ENCODE peak calls at places on chromosomes 6 and 20, in six cellular contexts. C is right lobe of liver, S is body of pancreas, V is trophoblast cell, L is thyroid gland, T is ovary. G is an unnamed sample. For H3K4me1 and H3K27me3, the result is how much of the 10 kb centered on the place peaks cover.

GRCh38 chr20:34022154-34022842 is 28.6 kb downstream of the RALY start:
- DNase-seq in T (no peak), V (no peak), C (no peak), L (no peak), S (no peak), G (peak)

GRCh38 chr6:108592371-108593337 is 31.9 kb downstream of the FOXO3 start:
- DNase-seq in C (no peak), S (no peak), L (no peak), V (peak), T (peak), G (peak)

GRCh38 chr6:33813960-33814662 is 10.3 kb upstream of the MLN start:
- DNase-seq in C (no peak), S (no peak), T (no peak), V (no peak), L (no peak), G (no peak)

GRCh38 chr20:11845311-11845710 is 72.4 kb upstream of the BTBD3 start:
- DNase-seq in S (no peak), V (no peak), L (no peak), C (no peak), T (no peak), G (no peak)

GRCh38 chr20:49603209-49603627 is 35.3 kb upstream of the PTGIS start:
- DNase-seq in S (peak), V (peak), T (peak), L (no peak), C (peak), G (no peak)

GRCh38 chr6:25477006-25477590 is 174.9 kb upstream of the SCGN start:
- DNase-seq in C (no peak), T (no peak), S (no peak), L (no peak), V (peak), G (no peak)

GRCh38 chr6:163149535-163149848 is 265.0 kb upstream of the QKI start:
- DNase-seq in S (no peak), L (no peak), T (no peak), V (no peak), C (no peak), G (no peak)

GRCh38 chr6:115370202-115370601 is 690.5 kb downstream of the FRK start:
- DNase-seq in S (no peak), V (no peak), L (no peak), T (no peak), C (no peak), G (no peak)

GRCh38 chr6:153096031-153096430 is 35.1 kb downstream of the RGS17 start:
- DNase-seq in V (no peak), L (no peak), S (no peak), C (no peak), T (no peak), G (no peak)

GRCh38 chr6:17218749-17219093 is 62.4 kb upstream of the RBM24 start:
- DNase-seq in S (no peak), C (no peak), L (no peak), T (no peak), V (no peak), G (no peak)

GRCh38 chr6:31116661-31117385 is 2.2 kb downstream of the PSORS1C1 start:
- DNase-seq in V (no peak), T (no peak), L (no peak), C (no peak), S (no peak), G (no peak)

GRCh38 chr6:5135783-5136376 is 50.7 kb downstream of the PPP1R3G start:
- DNase-seq in S (no peak), C (no peak), L (peak), T (peak), V (peak), G (no peak)

GRCh38 chr6:71887006-71887743 is 825 bp downstream of the RIMS1 start:
- DNase-seq in T (no peak), L (peak), C (no peak), V (no peak), S (no peak), G (no peak)

GRCh38 chr6:26485401-26485800 is 14.7 kb upstream of the BTN1A1 start:
- DNase-seq in V (no peak), S (no peak), C (no peak), T (no peak), L (no peak), G (no peak)

GRCh38 chr6:101912266-101912665 is 518.8 kb downstream of the GRIK2 start:
- DNase-seq in C (no peak), L (no peak), V (no peak), S (no peak), T (no peak), G (no peak)

GRCh38 chr6:7071405-7071804 is 36.4 kb upstream of the RREB1 start:
- DNase-seq in C (no peak), T (no peak), S (no peak), V (no peak), L (no peak), G (no peak)

GRCh38 chr20:17833036-17833674 is 133.4 kb downstream of the BANF2 start:
- DNase-seq in V (no peak), S (no peak), C (no peak), T (no peak), L (no peak), G (peak)

GRCh38 chr6:84762941-84763396 is 1.4 kb downstream of the TBX18 start:
- DNase-seq in S (no peak), T (peak), L (no peak), V (no peak), C (no peak), G (no peak)

GRCh38 chr6:84764332-84765049 is at the start of gene TBX18:
- DNase-seq in S (peak), V (peak), C (peak), T (peak), L (peak), G (peak)

GRCh38 chr6:84762220-84762940 is 2.0 kb downstream of the TBX18 start:
- DNase-seq in C (no peak), S (no peak), L (no peak), T (peak), V (no peak), G (no peak)

GRCh38 chr6:84766118-84766683 is 1.8 kb upstream of the TBX18 start:
- DNase-seq in L (no peak), V (no peak), T (no peak), S (no peak), C (no peak), G (no peak)

DNA sequence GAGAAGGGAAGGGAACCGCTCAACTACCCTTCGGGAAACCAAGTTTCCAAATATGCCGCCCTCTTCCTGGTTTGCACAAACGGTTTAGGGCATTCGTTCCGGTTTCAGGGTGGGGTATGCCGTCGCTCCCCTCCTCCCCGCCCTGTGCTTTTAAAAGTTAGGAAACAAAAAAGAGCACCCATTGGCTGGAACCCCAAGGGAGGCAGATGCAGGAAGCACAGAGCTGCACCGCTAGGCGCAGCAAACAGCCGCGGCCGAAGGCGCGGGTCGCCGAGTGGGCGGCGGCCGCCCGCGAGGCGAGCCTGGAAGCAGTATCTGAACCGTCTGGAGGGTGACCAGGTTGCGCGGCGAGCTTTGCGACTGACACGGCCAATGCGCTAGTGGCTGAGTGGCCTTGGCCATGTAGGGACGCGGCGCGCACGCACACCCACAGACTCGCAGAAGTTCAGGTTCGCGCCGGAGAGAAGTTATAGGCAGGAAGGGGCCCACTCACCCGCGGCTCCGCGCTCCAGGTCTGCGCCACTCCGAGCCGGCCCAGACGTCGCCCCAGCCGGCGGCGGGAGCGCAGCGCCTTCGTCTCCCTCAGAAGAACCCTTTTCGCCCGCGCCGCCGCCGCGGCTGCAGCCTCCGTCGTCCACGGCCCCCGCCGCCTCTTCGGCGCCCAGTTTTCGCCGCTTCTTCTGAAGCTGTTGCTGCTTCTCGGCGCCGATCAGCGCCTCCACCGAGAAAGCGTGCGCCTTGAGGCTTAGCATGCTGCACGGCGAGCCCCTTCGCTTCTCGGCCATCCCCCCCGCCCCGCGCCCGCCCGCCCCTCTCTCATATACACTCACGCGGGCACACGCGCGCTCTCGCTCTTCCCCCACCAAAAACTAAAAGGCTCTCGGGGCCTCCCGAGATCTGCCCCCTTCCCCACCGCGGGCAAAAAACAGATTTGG is 734 bp downstream of the TBX18 start:
- DNase-seq in S (peak), V (no peak), L (no peak), T (peak), C (no peak), G (no peak)
- H3K27ac ChIP-seq in S (no peak), V (no peak), L (peak), T (peak), C (no peak), G (no peak)

DNA sequence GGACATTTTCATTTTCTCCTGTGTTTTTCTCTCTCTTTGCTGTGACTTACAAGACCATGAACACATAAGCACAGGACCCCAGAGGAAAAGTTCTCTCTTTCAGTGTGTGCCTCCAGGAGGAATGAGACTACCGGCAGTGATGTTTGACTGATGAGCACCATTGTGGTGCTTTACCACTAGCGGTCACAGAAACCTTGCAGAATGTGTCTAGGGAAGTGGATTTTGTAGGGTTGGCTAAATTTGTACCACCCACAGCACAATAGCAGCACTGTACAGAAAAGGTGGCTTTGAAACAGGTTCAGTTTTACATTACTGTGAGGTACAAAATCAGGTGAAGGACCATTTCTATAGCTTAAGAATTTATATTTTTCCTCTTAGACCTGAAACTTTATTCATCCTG is 301.9 kb upstream of the SUPT3H start:
- DNase-seq in L (no peak), T (no peak), C (no peak), V (no peak), S (no peak), G (no peak)
- H3K4me1 ChIP-seq in L (under half), T (under half), C (under half), V (under half), S (under half), G (under half)

GRCh38 chr20:22343612-22344011 is 240.8 kb downstream of the FOXA2 start:
- DNase-seq in L (no peak), C (no peak), T (no peak), V (no peak), S (no peak), G (no peak)

GRCh38 chr20:22341508-22341907 is 242.9 kb downstream of the FOXA2 start:
- DNase-seq in T (no peak), V (no peak), S (no peak), L (no peak), C (no peak), G (peak)

GRCh38 chr20:22339946-22340345 is 244.4 kb downstream of the FOXA2 start:
- DNase-seq in V (no peak), C (no peak), T (no peak), S (no peak), L (no peak), G (peak)

GRCh38 chr20:22339091-22339881 is 245.1 kb downstream of the FOXA2 start:
- DNase-seq in S (peak), V (peak), C (peak), L (peak), T (peak), G (peak)

GRCh38 chr20:22342410-22342809 is 242.0 kb downstream of the FOXA2 start:
- DNase-seq in S (no peak), T (no peak), L (no peak), V (no peak), C (no peak), G (peak)
- H3K27me3 ChIP-seq in S (under half), T (under half), L (under half), V (under half), C (under half), G (under half)

DNA sequence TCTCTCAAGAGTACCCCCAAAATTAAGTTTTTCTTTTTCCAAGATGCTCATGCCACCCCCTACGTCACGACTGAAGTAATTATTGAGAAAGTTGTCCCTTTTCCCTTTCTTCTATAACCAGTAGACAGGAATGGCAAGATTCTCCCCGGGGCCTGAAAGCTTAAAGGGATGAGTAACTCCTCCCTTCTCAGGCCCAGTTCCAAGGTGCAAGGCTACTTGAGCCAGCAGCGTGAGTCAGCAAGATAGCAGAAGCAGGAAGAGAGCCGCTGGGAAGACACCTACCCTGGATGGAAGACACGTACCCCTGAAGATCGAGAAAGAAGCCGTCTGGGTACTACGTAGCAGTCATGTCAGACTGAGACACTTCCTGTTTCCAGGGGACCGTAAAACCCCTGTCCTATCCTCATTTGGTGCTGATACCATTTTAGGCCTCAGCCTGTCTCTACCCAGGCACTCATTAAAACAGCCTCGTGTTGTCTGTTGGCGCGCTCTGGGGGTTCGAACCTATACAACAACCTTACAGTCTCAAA is 241.0 kb downstream of the ADGRG6 start:
- DNase-seq in S (peak), L (no peak), T (peak), C (no peak), V (peak), G (peak)
- H3K27ac ChIP-seq in S (no peak), L (no peak), T (no peak), C (no peak), V (no peak), G (no peak)

GRCh38 chr20:47352332-47353223 is 3.9 kb downstream of the ZMYND8 start:
- DNase-seq in C (peak), L (peak), V (no peak), T (peak), S (peak), G (no peak)
- H3K4me1 ChIP-seq in C (under half), L (half or more), V (half or more), T (under half), S (half or more), G (half or more)

GRCh38 chr6:44355640-44356039 is 13.2 kb downstream of the SPATS1 start:
- DNase-seq in V (no peak), C (no peak), L (no peak), S (no peak), T (no peak), G (no peak)

GRCh38 chr6:44363377-44363926 is 21.0 kb downstream of the SPATS1 start:
- DNase-seq in S (no peak), V (no peak), C (no peak), L (no peak), T (no peak), G (no peak)

GRCh38 chr6:44356432-44356950 is 14.0 kb downstream of the SPATS1 start:
- DNase-seq in V (no peak), C (no peak), L (no peak), S (no peak), T (no peak), G (no peak)

DNA sequence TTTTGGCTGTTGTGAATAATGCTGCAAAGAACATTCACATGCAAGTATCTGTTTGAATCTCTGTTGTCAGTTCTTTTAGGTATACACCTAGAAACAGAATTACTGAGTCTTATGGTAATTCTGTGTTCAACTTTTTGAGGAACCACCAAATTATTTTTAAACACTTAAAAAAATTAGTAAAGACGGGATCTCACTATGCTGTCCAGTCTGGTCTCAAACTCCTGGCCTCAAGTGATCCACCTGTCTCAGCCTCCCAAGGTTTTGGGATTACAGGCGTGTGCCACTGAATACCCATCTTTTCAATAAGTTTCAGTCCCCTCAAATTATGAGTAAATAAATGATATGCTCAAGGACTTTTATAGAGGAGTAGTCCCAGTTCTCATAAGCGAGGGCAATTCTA is 17.5 kb downstream of the SPATS1 start:
- DNase-seq in C (no peak), T (no peak), L (no peak), S (no peak), V (no peak), G (no peak)
- H3K27me3 ChIP-seq in C (under half), T (under half), L (under half), S (under half), V (under half), G (under half)

GRCh38 chr6:44202332-44202971 is 14.3 kb upstream of the MYMX start:
- DNase-seq in L (no peak), T (no peak), S (no peak), C (no peak), V (no peak), G (no peak)
- H3K27ac ChIP-seq in L (no peak), T (no peak), S (peak), C (no peak), V (peak), G (no peak)

GRCh38 chr6:116405663-116406329 is 35.0 kb downstream of the DSE start:
- DNase-seq in C (no peak), T (peak), V (no peak), S (no peak), L (no peak), G (no peak)
- H3K4me1 ChIP-seq in C (under half), T (under half), V (under half), S (under half), L (under half), G (under half)

DNA sequence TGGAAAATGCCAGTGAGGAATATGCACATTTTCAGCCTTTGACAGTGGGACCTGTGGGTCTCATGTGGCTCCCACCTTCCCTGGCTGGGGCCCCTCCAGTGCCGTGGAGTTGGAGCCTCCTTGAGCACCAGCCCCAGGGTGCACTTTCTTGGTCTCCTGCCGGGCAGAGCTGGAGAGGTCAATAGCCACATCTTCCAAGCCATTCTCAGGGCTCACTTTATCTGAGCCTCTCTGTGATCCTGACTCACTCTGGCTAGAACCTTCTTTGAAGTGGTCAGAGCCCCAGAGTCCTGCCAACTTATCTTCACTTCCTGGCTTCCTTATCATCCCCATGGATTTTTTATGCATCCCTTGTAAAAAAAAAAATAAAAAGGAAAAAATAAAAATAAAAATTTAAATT is 5.7 kb downstream of the VSX1 start:
- DNase-seq in T (no peak), V (no peak), L (no peak), C (no peak), S (no peak), G (no peak)
- H3K27me3 ChIP-seq in T (under half), V (under half), L (under half), C (under half), S (under half), G (half or more)

G was measured in foreskin keratinocyte.